ENCODE peak calls at places on chromosomes 11 and 22, in nine cellular contexts. I, E, P, J, U, G, F, O and C are unnamed samples.

GRCh38 chr22:26972281-26972680 is 314.9 kb downstream of the MIAT start:
- DNase-seq in F (no peak), P (no peak), I (no peak), J (no peak), U (no peak), O (no peak), E (no peak), G (no peak), C (no peak)

GRCh38 chr22:34111210-34111824 is 191.0 kb upstream of the LARGE1 start:
- DNase-seq in G (peak; percentile 26), O (peak; percentile 20), E (no peak), I (no peak), U (peak; percentile 22), F (peak; percentile 32), J (no peak), P (no peak), C (no peak)

GRCh38 chr11:55652560-55652959 is 4.4 kb downstream of the OR4S2 start:
- DNase-seq in J (no peak), G (no peak), E (no peak), U (no peak), P (no peak), I (no peak), O (no peak), F (no peak), C (no peak)

GRCh38 chr11:113023228-113023627 is 62.0 kb downstream of the NCAM1 start:
- DNase-seq in U (no peak), I (no peak), F (no peak), J (no peak), P (no peak), E (no peak), O (no peak), G (no peak), C (no peak)

GRCh38 chr11:121936375-121936774 is 179.6 kb downstream of the BLID start:
- DNase-seq in G (no peak), F (no peak), P (no peak), J (no peak), U (no peak), I (no peak), E (peak; percentile 54), O (no peak), C (no peak)

GRCh38 chr11:77512092-77512491 is 38.2 kb upstream of the PAK1 start:
- DNase-seq in J (no peak), G (no peak), U (no peak), F (no peak), O (no peak), I (no peak), P (no peak), E (no peak), C (no peak)

GRCh38 chr22:40040927-40041326 is 46.2 kb downstream of the FAM83F start:
- DNase-seq in F (no peak), I (peak; percentile 22), E (no peak), O (no peak), U (no peak), P (no peak), J (no peak), G (no peak), C (no peak)

GRCh38 chr11:113114452-113115027 is 153.3 kb downstream of the NCAM1 start:
- DNase-seq in I (no peak), O (peak; percentile 20), E (peak; percentile 8), P (no peak), U (peak; percentile 33), G (peak; percentile 71), J (no peak), F (peak; percentile 25), C (no peak)

GRCh38 chr11:11622772-11623531 is 1.1 kb upstream of the GALNT18 start:
- DNase-seq in J (no peak), I (no peak), G (peak; percentile 7), F (no peak), P (no peak), O (no peak), E (no peak), U (no peak), C (no peak)

GRCh38 chr11:102850973-102851745 is 7.8 kb upstream of the MMP3 start:
- DNase-seq in E (peak; percentile 86), P (no peak), F (peak; percentile 20), I (no peak), O (no peak), U (peak; percentile 9), J (no peak), G (no peak), C (no peak)

DNA sequence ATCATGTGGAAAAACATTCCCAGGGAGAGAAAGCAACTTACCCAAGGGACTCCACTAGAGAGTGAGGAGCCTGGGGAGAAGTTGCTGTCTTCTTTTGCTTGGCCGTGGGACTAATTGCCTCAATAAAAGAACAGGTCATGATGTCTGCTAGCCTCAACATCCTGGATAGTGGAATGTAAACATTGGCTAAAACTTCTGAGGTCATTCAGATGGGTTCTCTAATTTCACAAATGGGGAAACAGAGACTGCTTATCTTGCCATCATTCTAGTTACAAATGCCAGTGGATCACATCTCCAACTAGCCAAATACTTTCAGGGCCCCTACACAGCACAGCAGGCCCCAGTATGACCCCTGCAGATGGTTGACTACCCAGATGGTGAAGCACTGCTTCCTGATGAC is 28.4 kb upstream of the PAMR1 start:
- DNase-seq in O (no peak), U (peak; percentile 2), G (no peak), J (no peak), E (peak; percentile 99), I (no peak), F (no peak), P (no peak), C (no peak)
- H3K4me1 ChIP-seq in O (peaks cover 11% of the 10 kb centered on the region), U (peaks cover 3% of the 10 kb centered on the region), G (peaks cover 15% of the 10 kb centered on the region), J (no peaks in the 10 kb centered on the region), E (peaks cover 29% of the 10 kb centered on the region), I (no peaks in the 10 kb centered on the region), F (no peaks in the 10 kb centered on the region), P (no peaks in the 10 kb centered on the region), C (no peaks in the 10 kb centered on the region)

GRCh38 chr11:659532-660085 is 22.5 kb downstream of the DRD4 start:
- DNase-seq in G (no peak), O (no peak), U (no peak), F (no peak), J (no peak), E (no peak), I (no peak), P (no peak), C (no peak)
- H3K4me3 ChIP-seq in G (no peak overlapping the region), O (no peak overlapping the region), U (no peak overlapping the region), F (no peak overlapping the region), J (no peak overlapping the region), E (no peak overlapping the region), I (no peak overlapping the region), P (no peak overlapping the region), C (no peak overlapping the region)

DNA sequence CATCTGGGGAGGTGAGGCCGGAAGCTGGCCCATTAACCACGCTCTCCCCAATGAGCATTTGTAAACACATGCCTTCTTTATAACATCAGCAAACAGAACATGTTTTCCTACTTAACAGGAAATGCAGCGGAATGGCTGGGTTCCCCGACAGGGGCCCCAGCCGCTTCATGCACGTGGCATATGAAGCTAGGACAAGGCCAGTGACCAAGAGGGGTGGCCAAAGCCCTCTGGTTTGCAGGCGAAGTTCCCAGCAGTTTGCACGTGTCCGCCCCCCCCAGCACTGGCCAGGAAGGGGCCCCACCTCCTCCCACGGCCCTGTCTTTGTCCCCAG is 38.7 kb upstream of the LINC01488 start:
- DNase-seq in O (no peak), E (peak; percentile 60), I (no peak), U (no peak), F (peak; percentile 29), G (peak; percentile 83), J (no peak), P (no peak), C (no peak)
- H3K4me1 ChIP-seq in O (peaks cover 16% of the 10 kb centered on the region), E (peaks cover 25% of the 10 kb centered on the region), I (peaks cover 36% of the 10 kb centered on the region), U (peaks cover 35% of the 10 kb centered on the region), F (peaks cover 12% of the 10 kb centered on the region), G (peaks cover 54% of the 10 kb centered on the region), J (peaks cover 17% of the 10 kb centered on the region), P (peaks cover 10% of the 10 kb centered on the region), C (peaks cover 17% of the 10 kb centered on the region)

GRCh38 chr11:75140269-75141138 is 10.4 kb upstream of the SLCO2B1 start:
- DNase-seq in P (peak; percentile 74), U (peak; percentile 55), O (peak; percentile 53), G (peak; percentile 94), E (peak; percentile 11), F (peak; percentile 79), I (peak; percentile 85), J (peak; percentile 75), C (peak; percentile 68)

GRCh38 chr11:75144716-75145014 is 6.2 kb upstream of the SLCO2B1 start:
- DNase-seq in I (no peak), O (no peak), E (no peak), F (no peak), U (no peak), J (no peak), G (no peak), P (no peak), C (no peak)

GRCh38 chr11:75141166-75141565 is 9.7 kb upstream of the SLCO2B1 start:
- DNase-seq in G (no peak), I (no peak), O (no peak), F (no peak), J (no peak), U (no peak), E (no peak), P (no peak), C (no peak)

GRCh38 chr11:75143420-75143731 is 7.5 kb upstream of the SLCO2B1 start:
- DNase-seq in P (no peak), F (no peak), J (no peak), G (no peak), E (no peak), I (no peak), U (no peak), O (no peak), C (no peak)

GRCh38 chr11:75142714-75143419 is 8.0 kb upstream of the SLCO2B1 start:
- DNase-seq in O (no peak), I (peak; percentile 83), U (peak; percentile 83), G (no peak), J (peak; percentile 58), F (peak; percentile 76), E (peak; percentile 95), P (peak; percentile 46), C (peak; percentile 44)
- H3K4me3 ChIP-seq in O (no peak overlapping the region), I (no peak overlapping the region), U (no peak overlapping the region), G (no peak overlapping the region), J (no peak overlapping the region), F (no peak overlapping the region), E (no peak overlapping the region), P (peak overlapping the region; percentile 60), C (no peak overlapping the region)

GRCh38 chr11:34178422-34178821 is 73.0 kb downstream of the NAT10 start:
- DNase-seq in U (no peak), F (no peak), E (peak; percentile 31), G (no peak), J (no peak), O (no peak), P (no peak), I (no peak), C (no peak)
- H3K4me1 ChIP-seq in U (peaks cover 25% of the 10 kb centered on the region), F (no peaks in the 10 kb centered on the region), E (peaks cover 8% of the 10 kb centered on the region), G (peaks cover 3% of the 10 kb centered on the region), J (peaks cover 4% of the 10 kb centered on the region), O (peaks cover 3% of the 10 kb centered on the region), P (peaks cover 8% of the 10 kb centered on the region), I (peaks cover 7% of the 10 kb centered on the region), C (peaks cover 6% of the 10 kb centered on the region)

DNA sequence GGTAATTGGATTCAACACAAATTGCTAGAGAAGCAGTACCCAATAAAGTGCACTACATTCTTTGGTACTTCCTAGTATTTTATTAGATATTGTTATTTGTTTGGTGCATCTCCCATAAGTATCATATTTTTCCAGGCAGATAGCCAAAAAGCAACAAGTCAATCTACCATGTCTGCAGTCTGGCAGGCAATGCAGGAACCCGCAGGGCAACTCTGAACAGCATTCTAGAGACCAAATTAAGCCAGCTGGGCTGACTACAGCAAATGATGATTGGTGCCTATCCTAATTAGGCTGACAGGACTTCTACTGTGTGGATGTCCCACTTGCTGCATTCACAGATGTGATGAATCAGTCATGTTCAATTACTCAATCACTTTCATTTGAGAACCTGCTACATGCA is 40.4 kb upstream of the AMOTL1 start:
- DNase-seq in U (no peak), E (no peak), G (no peak), J (no peak), P (no peak), F (no peak), I (no peak), O (no peak), C (no peak)
- H3K4me3 ChIP-seq in U (no peak overlapping the region), E (no peak overlapping the region), G (no peak overlapping the region), J (no peak overlapping the region), P (no peak overlapping the region), F (no peak overlapping the region), I (no peak overlapping the region), O (no peak overlapping the region), C (no peak overlapping the region)